ENCODE peak calls at places on chromosomes 5 and 9, in five cellular contexts. R is SK-N-SH, G is K562, Y is H1, H is HepG2. I is an unnamed sample.

GRCh38 chr9:135811796-135812195 is 95.5 kb downstream of the CAMSAP1 start:
- DNase-seq in R (peak), G (no peak), Y (no peak), H (no peak), I (no peak)

GRCh38 chr9:29968831-29969230 is 2395.6 kb upstream of the C9orf72 start:
- DNase-seq in R (no peak), G (no peak), Y (no peak), H (no peak), I (no peak)

GRCh38 chr5:31193591-31194457 is at the start of gene CDH6:
- DNase-seq in R (peak), G (no peak), Y (peak), H (no peak), I (no peak)

GRCh38 chr9:7266911-7267555 is 509.3 kb downstream of the KDM4C start:
- DNase-seq in R (no peak), G (no peak), Y (no peak), H (no peak), I (no peak)

GRCh38 chr9:18666348-18666747 is 192.4 kb downstream of the ADAMTSL1 start:
- DNase-seq in R (no peak), G (no peak), Y (no peak), H (no peak), I (no peak)

GRCh38 chr5:126917918-126918623 is 112.3 kb downstream of the MARCHF3 start:
- DNase-seq in R (peak), G (peak), Y (no peak), H (no peak), I (no peak)

GRCh38 chr9:115717298-115717697 is 436.3 kb upstream of the PAPPA start:
- DNase-seq in R (no peak), G (no peak), Y (no peak), H (no peak), I (no peak)

GRCh38 chr5:37831821-37832524 is 7.9 kb downstream of the GDNF start:
- DNase-seq in R (no peak), G (no peak), Y (no peak), H (peak), I (no peak)

GRCh38 chr5:117680421-117680820 is 1105.8 kb upstream of the SEMA6A start:
- DNase-seq in R (no peak), G (no peak), Y (no peak), H (no peak), I (no peak)

GRCh38 chr5:34522599-34523381 is 133.3 kb upstream of the RAI14 start:
- DNase-seq in R (peak), G (peak), Y (peak), H (peak), I (peak)

GRCh38 chr5:90153031-90153430 is 256.5 kb downstream of the CETN3 start:
- DNase-seq in R (no peak), G (no peak), Y (no peak), H (no peak), I (no peak)

GRCh38 chr9:92607088-92607487 is 62.8 kb downstream of the IPPK start:
- DNase-seq in R (no peak), G (no peak), Y (no peak), H (no peak), I (no peak)

GRCh38 chr9:9016597-9016996 is 1217.0 kb upstream of the DMAC1 start:
- DNase-seq in R (no peak), G (no peak), Y (no peak), H (peak), I (no peak)

GRCh38 chr9:99299214-99300102 is 77.4 kb downstream of the SEC61B start:
- DNase-seq in R (peak), G (no peak), Y (no peak), H (peak), I (no peak)

GRCh38 chr9:114501786-114502682 is 3.2 kb downstream of the WHRN start:
- DNase-seq in R (no peak), G (peak), Y (peak), H (peak), I (no peak)

GRCh38 chr5:9781882-9782281 is 151.7 kb upstream of the TAS2R1 start:
- DNase-seq in R (no peak), G (no peak), Y (no peak), H (no peak), I (no peak)

GRCh38 chr9:12818431-12819000 is 43.7 kb downstream of the LURAP1L start:
- DNase-seq in R (no peak), G (no peak), Y (no peak), H (no peak), I (no peak)

GRCh38 chr5:178309271-178310008 is 76.8 kb upstream of the PHYKPL start:
- DNase-seq in R (no peak), G (no peak), Y (no peak), H (no peak), I (no peak)

GRCh38 chr5:97074859-97075489 is 67.4 kb downstream of the LIX1 start:
- DNase-seq in R (no peak), G (no peak), Y (no peak), H (no peak), I (no peak)

GRCh38 chr5:133459474-133460155 is 152.7 kb downstream of the FSTL4 start:
- DNase-seq in R (peak), G (no peak), Y (no peak), H (no peak), I (no peak)

GRCh38 chr5:180487556-180487955 is 6.6 kb upstream of the CNOT6 start:
- DNase-seq in R (no peak), G (no peak), Y (no peak), H (no peak), I (no peak)

GRCh38 chr9:130119521-130120206 is 52.5 kb upstream of the NCS1 start:
- DNase-seq in R (no peak), G (no peak), Y (no peak), H (no peak), I (no peak)

GRCh38 chr9:127447416-127448111 is 3.6 kb downstream of the RPL12 start:
- DNase-seq in R (no peak), G (peak), Y (no peak), H (no peak), I (no peak)

GRCh38 chr5:97545856-97546570 is 363.0 kb upstream of the RIOK2 start:
- DNase-seq in R (no peak), G (no peak), Y (no peak), H (no peak), I (no peak)

GRCh38 chr5:156534086-156534485 is 207.1 kb downstream of the SGCD start:
- DNase-seq in R (no peak), G (no peak), Y (no peak), H (no peak), I (no peak)

GRCh38 chr9:95021166-95021886 is 294.8 kb downstream of the AOPEP start:
- DNase-seq in R (no peak), G (no peak), Y (no peak), H (no peak), I (no peak)

GRCh38 chr9:20693068-20693467 is 9.0 kb downstream of the FOCAD start:
- DNase-seq in R (no peak), G (no peak), Y (no peak), H (no peak), I (no peak)

GRCh38 chr9:132728071-132728470 is 57.8 kb downstream of the GTF3C4 start:
- DNase-seq in R (no peak), G (no peak), Y (no peak), H (no peak), I (no peak)

GRCh38 chr9:113501129-113501686 is 37.7 kb downstream of the RGS3 start:
- DNase-seq in R (no peak), G (no peak), Y (peak), H (no peak), I (no peak)

GRCh38 chr5:4563400-4563799 is 576.7 kb upstream of the ADAMTS16 start:
- DNase-seq in R (no peak), G (no peak), Y (peak), H (no peak), I (no peak)

GRCh38 chr5:135891280-135891679 is 4.4 kb downstream of the IL9 start:
- DNase-seq in R (no peak), G (no peak), Y (no peak), H (no peak), I (no peak)
- TF ChIP-seq TAF1 in R (no peak), G (no peak), Y (no peak), H (no peak), I (no peak)

GRCh38 chr9:89743576-89744254 is 138.9 kb downstream of the GADD45G start:
- DNase-seq in R (peak), G (no peak), Y (peak), H (no peak), I (no peak)
- TF ChIP-seq TAF1 in R (no peak), G (no peak), Y (no peak), H (no peak), I (no peak)

DNA sequence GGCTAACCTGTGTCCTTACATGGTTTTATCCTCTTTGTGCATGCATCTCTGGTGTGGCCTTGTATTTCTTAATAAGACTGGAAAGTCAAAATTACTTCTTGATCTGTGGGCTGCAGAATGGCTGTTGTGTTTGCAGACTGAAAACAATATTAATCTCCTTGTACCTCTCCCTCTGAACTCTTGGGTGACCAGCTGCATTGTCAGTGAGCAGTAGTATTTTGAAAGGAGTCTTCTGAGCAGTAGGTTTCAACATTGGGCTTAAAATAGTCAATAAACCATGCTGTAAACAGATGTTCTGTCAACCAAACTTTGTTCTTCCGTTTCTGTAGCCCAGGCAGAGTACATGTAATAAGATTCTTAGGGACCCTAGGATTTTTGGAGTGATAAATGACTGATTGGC is 26.7 kb upstream of the NIM1K start:
- DNase-seq in R (no peak), G (no peak), Y (no peak), H (no peak), I (no peak)
- TF ChIP-seq TAF1 in R (no peak), G (no peak), Y (no peak), H (no peak), I (no peak)

DNA sequence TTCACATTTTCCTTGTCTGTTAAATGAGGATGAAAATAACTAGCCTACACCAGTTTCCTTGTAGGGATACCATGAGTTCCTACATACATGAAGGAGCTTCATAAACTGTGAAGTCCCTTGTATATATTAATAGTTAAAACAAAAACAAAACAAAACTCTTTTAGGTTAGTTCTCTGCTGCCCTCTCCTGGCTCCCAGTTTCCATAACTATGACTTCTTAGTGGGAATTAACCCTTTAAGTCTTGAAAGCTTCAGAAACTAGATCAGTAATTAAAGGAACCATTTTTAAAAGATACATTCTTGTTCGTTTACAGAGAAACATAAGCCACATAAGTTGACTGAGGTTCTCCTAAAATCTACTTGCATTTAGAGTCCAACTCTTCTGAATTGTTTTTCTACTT is 500.0 kb upstream of the C9orf72 start:
- DNase-seq in R (peak), G (no peak), Y (peak), H (peak), I (no peak)
- TF ChIP-seq TAF1 in R (no peak), G (no peak), Y (no peak), H (no peak), I (no peak)

DNA sequence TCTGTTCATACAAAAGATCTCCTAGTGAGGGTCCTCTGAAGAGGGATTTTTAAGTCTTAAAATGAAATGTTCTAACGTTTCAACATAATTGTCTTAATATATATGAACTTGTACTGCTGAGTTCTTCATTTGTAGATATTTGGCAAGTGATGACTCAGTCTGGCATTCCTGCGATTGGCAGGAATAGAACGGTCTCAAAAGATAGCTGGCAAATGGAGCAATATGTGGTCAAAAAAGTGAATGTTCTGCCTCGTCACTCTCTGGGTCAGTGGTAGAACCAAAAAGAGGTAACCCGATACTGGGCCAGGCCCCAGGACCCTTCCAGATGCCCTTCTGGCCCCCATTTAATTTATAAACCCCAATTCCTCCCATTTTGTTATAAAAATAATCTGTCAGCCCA is 39.2 kb downstream of the ZNF366 start:
- DNase-seq in R (no peak), G (no peak), Y (no peak), H (no peak), I (no peak)
- TF ChIP-seq TAF1 in R (no peak), G (no peak), Y (no peak), H (no peak), I (no peak)

GRCh38 chr9:137494104-137494544 is 35.0 kb upstream of the NSMF start:
- DNase-seq in R (no peak), G (peak), Y (no peak), H (no peak), I (no peak)

GRCh38 chr9:137492464-137493162 is 33.5 kb upstream of the NSMF start:
- DNase-seq in R (peak), G (peak), Y (no peak), H (no peak), I (peak)

GRCh38 chr9:137494550-137495351 is 35.6 kb upstream of the NSMF start:
- DNase-seq in R (no peak), G (no peak), Y (no peak), H (no peak), I (no peak)

GRCh38 chr9:137491735-137492432 is 32.8 kb upstream of the NSMF start:
- DNase-seq in R (no peak), G (peak), Y (no peak), H (no peak), I (no peak)

GRCh38 chr9:137493163-137494103 is 34.3 kb upstream of the NSMF start:
- DNase-seq in R (no peak), G (no peak), Y (no peak), H (no peak), I (no peak)
- TF ChIP-seq TAF1 in R (no peak), G (no peak), Y (no peak), H (no peak), I (no peak)

DNA sequence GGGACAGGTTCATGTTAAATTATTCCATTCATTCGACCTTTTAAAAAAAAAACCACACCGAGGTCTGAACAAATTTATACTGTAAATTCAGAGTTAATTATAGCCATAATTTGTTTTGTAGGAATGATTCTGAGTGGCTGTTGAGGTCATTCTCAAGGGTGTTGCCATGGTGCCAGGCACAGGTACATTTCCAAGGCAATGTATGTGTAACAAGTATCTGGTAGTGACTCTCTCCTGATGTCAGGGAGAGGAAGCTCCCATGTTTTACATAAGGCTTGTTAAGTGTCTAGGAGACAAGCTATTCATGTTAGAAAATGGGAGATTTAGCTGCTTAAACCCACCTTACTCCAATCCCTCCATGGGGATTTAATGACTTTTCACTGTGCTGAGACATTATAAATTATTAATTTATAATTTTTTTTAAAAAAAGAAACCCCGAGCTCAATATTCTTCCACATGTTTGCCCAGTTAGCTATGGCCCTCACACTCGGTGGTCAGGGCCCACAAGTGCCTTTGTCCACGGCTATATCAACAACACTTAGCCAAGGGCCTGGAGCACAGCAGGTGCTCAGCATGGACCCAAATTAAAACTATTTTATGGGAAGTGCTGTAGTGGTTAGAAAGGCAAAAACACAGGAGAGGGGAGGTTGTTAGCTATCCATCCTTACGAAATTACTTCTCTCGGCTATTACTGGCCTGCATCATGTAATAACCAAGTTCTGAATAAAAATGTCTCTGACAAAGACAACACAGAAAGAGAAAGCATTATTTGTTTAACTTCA is 154.6 kb upstream of the GNA14 start:
- DNase-seq in R (no peak), G (no peak), Y (no peak), H (no peak), I (no peak)
- TF ChIP-seq TAF1 in R (no peak), G (no peak), Y (no peak), H (no peak), I (no peak)

GRCh38 chr9:131385296-131385695 is 8.6 kb upstream of the PRRC2B start:
- DNase-seq in R (no peak), G (no peak), Y (no peak), H (no peak), I (no peak)
- TF ChIP-seq TAF1 in R (no peak), G (no peak), Y (no peak), H (no peak), I (no peak)

DNA sequence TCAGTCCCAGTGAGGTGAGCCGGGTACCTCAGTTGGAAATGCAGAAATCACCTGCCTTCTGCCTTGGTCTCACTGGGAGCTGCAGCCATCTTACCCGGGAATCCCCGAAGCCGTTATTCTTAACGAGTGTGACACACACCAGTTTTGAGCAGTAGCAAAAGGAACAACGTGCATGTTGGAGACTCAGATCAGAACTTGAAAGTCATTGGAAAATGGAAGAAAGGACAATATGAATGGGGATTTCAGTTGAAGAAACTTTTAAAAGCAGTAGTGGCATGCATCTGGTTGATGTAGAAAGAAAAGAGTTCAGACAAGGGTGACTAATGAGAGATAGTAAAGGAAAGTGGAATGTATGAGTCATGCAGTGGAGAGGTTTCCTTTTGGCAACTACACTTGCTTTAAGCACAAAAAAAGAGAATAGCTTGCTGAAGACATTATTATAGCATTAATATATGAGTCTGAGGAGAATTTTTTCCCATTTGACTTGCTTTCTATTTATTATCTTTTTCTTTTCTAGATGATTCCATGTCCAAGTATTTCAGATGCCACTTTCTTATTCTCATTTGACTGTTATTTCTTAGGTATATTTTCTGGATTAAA is 44.4 kb upstream of the ANKDD1B start:
- DNase-seq in R (no peak), G (peak), Y (no peak), H (peak), I (peak)
- TF ChIP-seq TAF1 in R (peak), G (no peak), Y (no peak), H (no peak), I (no peak)

I was measured in GM12891.